ENCODE peak calls at places on chromosomes 1 and 21, in ten cellular contexts. I is body of pancreas, V is HL-60, M is breast epithelium, U is K562, T is colonic mucosa, O is psoas muscle, W is mammary epithelial cell, Y is upper lobe of right lung, F is stomach. P is an unnamed sample.

GRCh38 chr1:19402031-19402430 is 83.3 kb downstream of the CAPZB start:
- DNase-seq in I (no peak), V (no peak), M (no peak), U (no peak), T (no peak), O (no peak), W (no peak), Y (no peak), F (no peak), P (no peak)

GRCh38 chr1:160376525-160377131 is 9.8 kb downstream of the NHLH1 start:
- DNase-seq in I (peak; percentile 33), V (peak; percentile 58), M (no peak), U (peak; percentile 72), T (peak; percentile 37), O (no peak), W (peak; percentile 46), Y (no peak), F (no peak), P (peak; percentile 53)

GRCh38 chr1:171743014-171743870 is 1.4 kb upstream of the VAMP4 start:
- DNase-seq in I (no peak), V (no peak), M (no peak), U (no peak), T (peak; percentile 30), O (no peak), W (peak; percentile 81), Y (no peak), F (no peak), P (peak; percentile 82)

GRCh38 chr1:16013220-16013907 is 4.5 kb downstream of the HSPB7 start:
- DNase-seq in I (peak; percentile 67), V (peak; percentile 79), M (peak; percentile 69), U (peak; percentile 94), T (peak; percentile 63), O (peak; percentile 95), W (peak; percentile 36), Y (no peak), F (peak; percentile 76), P (peak; percentile 77)

GRCh38 chr1:160291248-160292220 is 6.6 kb upstream of the PEX19 start:
- DNase-seq in I (peak; percentile 80), V (peak; percentile 43), M (peak; percentile 63), U (peak; percentile 65), T (peak; percentile 66), O (peak; percentile 66), W (peak; percentile 51), Y (peak; percentile 69), F (peak; percentile 71), P (peak; percentile 42)

GRCh38 chr1:151176514-151177045 is 799 bp upstream of the TMOD4 start:
- DNase-seq in I (no peak), V (no peak), M (no peak), U (no peak), T (no peak), O (no peak), W (no peak), Y (no peak), F (no peak), P (no peak)

GRCh38 chr1:34763142-34763781 is 3.7 kb downstream of the GJB4 start:
- DNase-seq in I (no peak), V (no peak), M (no peak), U (no peak), T (no peak), O (no peak), W (peak; percentile 91), Y (no peak), F (no peak), P (peak; percentile 50)

GRCh38 chr21:44456915-44457736 is 1.8 kb downstream of the LRRC3 start:
- DNase-seq in I (no peak), V (no peak), M (no peak), U (no peak), T (no peak), O (peak; percentile 42), W (no peak), Y (peak; percentile 64), F (no peak), P (no peak)

GRCh38 chr1:2128189-2128901 is 66.2 kb downstream of the FAAP20 start:
- DNase-seq in I (no peak), V (no peak), M (no peak), U (no peak), T (no peak), O (no peak), W (no peak), Y (peak; percentile 94), F (no peak), P (peak; percentile 21)

GRCh38 chr1:88697503-88697902 is 13.4 kb downstream of the PKN2 start:
- DNase-seq in I (no peak), V (no peak), M (no peak), U (no peak), T (no peak), O (no peak), W (no peak), Y (no peak), F (no peak), P (peak; percentile 60)

GRCh38 chr1:88700383-88701013 is 16.4 kb downstream of the PKN2 start:
- DNase-seq in I (no peak), V (no peak), M (no peak), U (no peak), T (no peak), O (no peak), W (no peak), Y (no peak), F (no peak), P (no peak)

GRCh38 chr1:88698764-88699163 is 14.7 kb downstream of the PKN2 start:
- DNase-seq in I (no peak), V (no peak), M (no peak), U (no peak), T (no peak), O (no peak), W (no peak), Y (no peak), F (no peak), P (no peak)

GRCh38 chr1:88698140-88698539 is 14.1 kb downstream of the PKN2 start:
- DNase-seq in I (no peak), V (no peak), M (no peak), U (peak; percentile 10), T (no peak), O (no peak), W (no peak), Y (no peak), F (no peak), P (no peak)

DNA sequence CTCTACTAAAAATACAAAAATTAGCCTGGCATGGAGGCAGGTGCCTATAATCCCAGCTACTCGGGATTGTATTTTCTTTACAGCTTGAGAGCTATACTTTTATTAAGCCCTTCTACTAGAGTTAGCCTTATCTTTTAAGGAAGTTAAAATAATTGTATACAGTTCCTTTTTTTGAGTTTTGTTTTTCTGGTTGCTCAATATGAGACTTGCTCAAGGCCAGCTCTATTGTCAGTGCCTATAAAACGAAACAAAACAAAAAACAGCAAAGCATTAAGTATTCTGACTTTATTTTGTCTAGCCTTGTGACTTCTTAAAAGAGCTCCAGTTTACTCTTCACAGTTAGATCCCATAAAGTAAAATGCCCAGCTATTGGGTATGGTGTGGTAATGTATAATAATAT is 17.2 kb downstream of the PKN2 start:
- DNase-seq in I (no peak), V (peak; percentile 64), M (no peak), U (no peak), T (no peak), O (no peak), W (no peak), Y (no peak), F (no peak), P (no peak)
- H3K4me3 ChIP-seq in I (no peak overlapping the region), V (peak overlapping the region; percentile 18), M (no peak overlapping the region), U (no peak overlapping the region), T (no peak overlapping the region), O (no peak overlapping the region), W (no peak overlapping the region), Y (no peak overlapping the region), F (no peak overlapping the region), P (no peak overlapping the region)

GRCh38 chr21:40512590-40512989 is 334.4 kb downstream of the DSCAM start:
- DNase-seq in I (peak; percentile 12), V (no peak), M (no peak), U (peak; percentile 51), T (no peak), O (no peak), W (no peak), Y (no peak), F (no peak), P (no peak)
- TF ChIP-seq CTCF in I (peak; percentile 33), V (peak; percentile 40), M (no peak), U (peak; percentile 47), T (peak; percentile 12), O (peak; percentile 16), W (peak; percentile 57), Y (peak; percentile 54), F (no peak), P (no peak)

GRCh38 chr1:41408691-41409090 is 47.5 kb downstream of the FOXO6 start:
- DNase-seq in I (no peak), V (no peak), M (no peak), U (no peak), T (no peak), O (no peak), W (no peak), Y (no peak), F (no peak), P (no peak)

GRCh38 chr1:41401899-41402298 is 40.7 kb downstream of the FOXO6 start:
- DNase-seq in I (no peak), V (no peak), M (no peak), U (no peak), T (no peak), O (no peak), W (no peak), Y (no peak), F (no peak), P (no peak)

GRCh38 chr1:41400235-41400634 is 39.0 kb downstream of the FOXO6 start:
- DNase-seq in I (peak; percentile 25), V (no peak), M (no peak), U (no peak), T (no peak), O (no peak), W (no peak), Y (no peak), F (peak; percentile 31), P (no peak)

GRCh38 chr1:41407666-41408252 is 46.5 kb downstream of the FOXO6 start:
- DNase-seq in I (peak; percentile 30), V (no peak), M (no peak), U (no peak), T (no peak), O (no peak), W (no peak), Y (no peak), F (no peak), P (no peak)

GRCh38 chr1:41404308-41404755 is 43.1 kb downstream of the FOXO6 start:
- DNase-seq in I (no peak), V (no peak), M (no peak), U (no peak), T (no peak), O (no peak), W (peak; percentile 25), Y (no peak), F (no peak), P (peak; percentile 14)
- H3K27ac ChIP-seq in I (no peak overlapping the region), V (no peak overlapping the region), M (no peak overlapping the region), U (no peak overlapping the region), T (no peak overlapping the region), O (no peak overlapping the region), W (no peak overlapping the region), Y (no peak overlapping the region), F (no peak overlapping the region), P (no peak overlapping the region)

DNA sequence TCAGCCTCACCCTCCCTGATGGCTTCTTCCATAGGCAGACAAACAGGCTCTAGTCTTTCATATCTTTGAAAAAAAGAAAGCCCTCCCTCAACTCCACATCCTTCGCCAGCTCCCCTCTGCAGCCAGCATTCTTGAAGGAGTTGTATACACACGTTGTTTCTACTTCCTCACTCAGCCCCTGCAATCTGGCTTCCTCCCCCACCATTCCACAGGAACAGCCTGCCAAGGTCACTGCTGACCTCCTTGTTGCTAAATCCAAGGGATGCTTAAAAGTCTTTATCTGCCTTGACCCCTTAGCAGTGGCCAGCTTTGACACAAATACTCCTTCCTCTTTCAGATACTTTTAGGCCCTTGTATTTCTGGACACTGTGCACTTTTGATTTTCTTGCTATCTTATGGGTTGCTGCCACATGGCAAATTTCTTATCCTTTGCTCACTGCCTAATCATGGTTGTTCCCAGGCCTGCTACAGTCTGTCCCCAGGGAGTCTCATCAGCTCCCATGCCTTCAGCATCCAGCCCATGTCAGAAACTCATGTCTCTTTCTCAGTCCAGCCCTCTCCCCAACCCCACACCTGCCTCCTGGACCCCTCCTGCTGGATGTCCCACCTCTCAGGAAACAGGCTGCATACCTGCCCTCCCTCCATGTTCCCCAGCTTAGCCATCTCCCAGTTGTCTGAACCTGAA is 8.3 kb downstream of the FAM229A start:
- DNase-seq in I (peak; percentile 36), V (no peak), M (no peak), U (no peak), T (no peak), O (no peak), W (no peak), Y (no peak), F (no peak), P (peak; percentile 46)
- H3K4me3 ChIP-seq in I (no peak overlapping the region), V (no peak overlapping the region), M (no peak overlapping the region), U (no peak overlapping the region), T (no peak overlapping the region), O (no peak overlapping the region), W (no peak overlapping the region), Y (no peak overlapping the region), F (no peak overlapping the region), P (no peak overlapping the region)